ENCODE peak calls at places on chromosomes 1 and 21, in five cellular contexts. One of them, this sample, is unnamed.
A peak's percentile ranks its signal among the peaks of the same experiment; 100 is the strongest.

GRCh38 chr21:29350246-29350779 is 51.6 kb downstream of the BACH1 start:
- DNase-seq in fibroblast of pulmonary artery: peak; percentile 39
- DNase-seq in HFF-Myc: no peak
- DNase-seq in testis: no peak
- DNase-seq in astrocyte of the cerebellum: no peak
- DNase-seq in this sample: no peak

GRCh38 chr1:171270806-171271205 is 22.5 kb downstream of the FMO1 start:
- DNase-seq in fibroblast of pulmonary artery: no peak
- DNase-seq in HFF-Myc: no peak
- DNase-seq in testis: no peak
- DNase-seq in astrocyte of the cerebellum: no peak
- DNase-seq in this sample: no peak

GRCh38 chr1:245337829-245338484 is 183.2 kb downstream of the KIF26B start:
- DNase-seq in fibroblast of pulmonary artery: peak; percentile 6
- DNase-seq in HFF-Myc: peak; percentile 30
- DNase-seq in testis: no peak
- DNase-seq in astrocyte of the cerebellum: no peak
- DNase-seq in this sample: no peak

GRCh38 chr1:6125366-6125765 is 54.8 kb downstream of the CHD5 start:
- DNase-seq in fibroblast of pulmonary artery: no peak
- DNase-seq in HFF-Myc: no peak
- DNase-seq in testis: no peak
- DNase-seq in astrocyte of the cerebellum: no peak
- DNase-seq in this sample: no peak

GRCh38 chr1:168509875-168510594 is 33.8 kb downstream of the XCL2 start:
- DNase-seq in fibroblast of pulmonary artery: no peak
- DNase-seq in HFF-Myc: no peak
- DNase-seq in testis: no peak
- DNase-seq in astrocyte of the cerebellum: no peak
- DNase-seq in this sample: no peak

GRCh38 chr21:7951854-7952519 is 2569.4 kb upstream of the TPTE start:
- DNase-seq in fibroblast of pulmonary artery: no peak
- DNase-seq in HFF-Myc: no peak
- DNase-seq in testis: no peak
- DNase-seq in astrocyte of the cerebellum: no peak
- DNase-seq in this sample: no peak

GRCh38 chr1:248828845-248829244 is 3.1 kb upstream of the SH3BP5L start:
- DNase-seq in fibroblast of pulmonary artery: peak; percentile 93
- DNase-seq in HFF-Myc: no peak
- DNase-seq in testis: no peak
- DNase-seq in astrocyte of the cerebellum: no peak
- DNase-seq in this sample: no peak

GRCh38 chr1:167516404-167517388 is 1.6 kb downstream of the CD247 start:
- DNase-seq in fibroblast of pulmonary artery: no peak
- DNase-seq in HFF-Myc: no peak
- DNase-seq in testis: no peak
- DNase-seq in astrocyte of the cerebellum: no peak
- DNase-seq in this sample: no peak

GRCh38 chr21:41729701-41730368 is 37.0 kb downstream of the RIPK4 start:
- DNase-seq in fibroblast of pulmonary artery: no peak
- DNase-seq in HFF-Myc: no peak
- DNase-seq in testis: no peak
- DNase-seq in astrocyte of the cerebellum: no peak
- DNase-seq in this sample: no peak

GRCh38 chr1:156025873-156026272 is 5.1 kb upstream of the SSR2 start:
- DNase-seq in fibroblast of pulmonary artery: peak; percentile 57
- DNase-seq in HFF-Myc: no peak
- DNase-seq in testis: peak; percentile 46
- DNase-seq in astrocyte of the cerebellum: no peak
- DNase-seq in this sample: no peak

GRCh38 chr1:66274634-66275033 is 259.3 kb upstream of the SGIP1 start:
- DNase-seq in fibroblast of pulmonary artery: no peak
- DNase-seq in HFF-Myc: no peak
- DNase-seq in testis: no peak
- DNase-seq in astrocyte of the cerebellum: no peak
- DNase-seq in this sample: no peak

GRCh38 chr1:29793101-29793546 is 556.8 kb downstream of the PTPRU start:
- DNase-seq in fibroblast of pulmonary artery: peak; percentile 87
- DNase-seq in HFF-Myc: peak; percentile 58
- DNase-seq in testis: peak; percentile 92
- DNase-seq in astrocyte of the cerebellum: peak; percentile 65
- DNase-seq in this sample: peak; percentile 90

GRCh38 chr1:41698916-41699860 is 214.7 kb upstream of the EDN2 start:
- DNase-seq in fibroblast of pulmonary artery: no peak
- DNase-seq in HFF-Myc: no peak
- DNase-seq in testis: no peak
- DNase-seq in astrocyte of the cerebellum: no peak
- DNase-seq in this sample: no peak

GRCh38 chr1:42957229-42957879 is 1.3 kb downstream of the SLC2A1 start:
- DNase-seq in fibroblast of pulmonary artery: no peak
- DNase-seq in HFF-Myc: no peak
- DNase-seq in testis: no peak
- DNase-seq in astrocyte of the cerebellum: no peak
- DNase-seq in this sample: no peak

GRCh38 chr1:26413031-26413430 is 2.4 kb downstream of the LIN28A start:
- DNase-seq in fibroblast of pulmonary artery: no peak
- DNase-seq in HFF-Myc: no peak
- DNase-seq in testis: no peak
- DNase-seq in astrocyte of the cerebellum: no peak
- DNase-seq in this sample: no peak

GRCh38 chr1:93814059-93814794 is 64.8 kb downstream of the DNTTIP2 start:
- DNase-seq in fibroblast of pulmonary artery: peak; percentile 92
- DNase-seq in HFF-Myc: peak; percentile 81
- DNase-seq in testis: peak; percentile 82
- DNase-seq in astrocyte of the cerebellum: peak; percentile 69
- DNase-seq in this sample: no peak

GRCh38 chr21:41606706-41607105 is 98.7 kb upstream of the TMPRSS2 start:
- DNase-seq in fibroblast of pulmonary artery: no peak
- DNase-seq in HFF-Myc: no peak
- DNase-seq in testis: no peak
- DNase-seq in astrocyte of the cerebellum: no peak
- DNase-seq in this sample: no peak

GRCh38 chr1:245735831-245736530 is 581.2 kb downstream of the KIF26B start:
- DNase-seq in fibroblast of pulmonary artery: peak; percentile 27
- DNase-seq in HFF-Myc: no peak
- DNase-seq in testis: no peak
- DNase-seq in astrocyte of the cerebellum: no peak
- DNase-seq in this sample: no peak

GRCh38 chr1:55592122-55592521 is 377.0 kb upstream of the USP24 start:
- DNase-seq in fibroblast of pulmonary artery: no peak
- DNase-seq in HFF-Myc: no peak
- DNase-seq in testis: no peak
- DNase-seq in astrocyte of the cerebellum: no peak
- DNase-seq in this sample: no peak
- TF ChIP-seq CTCF in fibroblast of pulmonary artery: no peak
- TF ChIP-seq CTCF in HFF-Myc: no peak
- TF ChIP-seq CTCF in testis: no peak
- TF ChIP-seq CTCF in astrocyte of the cerebellum: no peak
- TF ChIP-seq CTCF in this sample: no peak

GRCh38 chr21:32411366-32412161 is 942 bp upstream of the EVA1C start:
- DNase-seq in fibroblast of pulmonary artery: peak; percentile 85
- DNase-seq in HFF-Myc: no peak
- DNase-seq in testis: peak; percentile 93
- DNase-seq in astrocyte of the cerebellum: no peak
- DNase-seq in this sample: no peak

GRCh38 chr21:32412162-32412997 is at the start of gene EVA1C:
- DNase-seq in fibroblast of pulmonary artery: peak; percentile 77
- DNase-seq in HFF-Myc: no peak
- DNase-seq in testis: peak; percentile 60
- DNase-seq in astrocyte of the cerebellum: no peak
- DNase-seq in this sample: no peak

GRCh38 chr21:32413697-32414578 is 1.4 kb downstream of the EVA1C start:
- DNase-seq in fibroblast of pulmonary artery: peak; percentile 76
- DNase-seq in HFF-Myc: no peak
- DNase-seq in testis: peak; percentile 46
- DNase-seq in astrocyte of the cerebellum: no peak
- DNase-seq in this sample: no peak

GRCh38 chr21:32414579-32415358 is 2.3 kb downstream of the EVA1C start:
- DNase-seq in fibroblast of pulmonary artery: peak; percentile 68
- DNase-seq in HFF-Myc: no peak
- DNase-seq in testis: peak; percentile 35
- DNase-seq in astrocyte of the cerebellum: no peak
- DNase-seq in this sample: no peak

GRCh38 chr21:32412998-32413504 is 545 bp downstream of the EVA1C start:
- DNase-seq in fibroblast of pulmonary artery: peak; percentile 50
- DNase-seq in HFF-Myc: no peak
- DNase-seq in testis: peak; percentile 57
- DNase-seq in astrocyte of the cerebellum: no peak
- DNase-seq in this sample: no peak
- TF ChIP-seq CTCF in fibroblast of pulmonary artery: peak; percentile 4
- TF ChIP-seq CTCF in HFF-Myc: no peak
- TF ChIP-seq CTCF in testis: no peak
- TF ChIP-seq CTCF in astrocyte of the cerebellum: no peak
- TF ChIP-seq CTCF in this sample: no peak

DNA sequence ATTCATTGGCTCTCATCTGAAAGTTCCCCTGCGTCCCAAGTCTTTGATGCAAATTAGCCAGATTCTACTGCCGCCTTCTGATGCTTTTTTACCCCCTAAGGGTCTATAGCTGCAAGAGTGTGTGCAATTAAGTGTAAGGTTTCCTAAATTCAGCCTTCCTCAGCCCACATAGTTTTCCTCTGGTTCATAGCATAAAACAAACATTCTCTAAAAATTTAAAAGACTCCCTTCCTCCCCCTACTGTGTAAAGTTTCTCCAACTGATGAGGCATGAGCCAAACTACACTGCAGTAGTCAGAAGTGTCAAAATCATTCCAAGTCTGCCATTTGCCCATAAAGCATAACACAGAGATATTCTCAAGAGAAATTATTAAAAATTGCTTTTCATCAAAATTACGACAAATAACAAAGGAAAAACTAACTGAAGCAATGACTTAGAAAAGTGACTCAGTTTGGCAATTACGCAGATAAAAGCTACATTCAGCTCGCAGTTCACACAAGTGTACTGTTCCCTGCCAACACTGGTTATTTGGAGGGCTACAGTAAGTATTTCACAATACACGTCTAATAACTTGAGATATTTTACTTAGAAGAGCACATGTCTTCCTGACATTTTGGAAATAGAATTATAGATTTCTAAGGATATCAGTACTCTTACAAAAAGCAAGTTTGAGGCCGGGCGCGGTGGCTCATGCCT is 15.4 kb downstream of the KCNH1 start:
- DNase-seq in fibroblast of pulmonary artery: no peak
- DNase-seq in HFF-Myc: no peak
- DNase-seq in testis: no peak
- DNase-seq in astrocyte of the cerebellum: peak; percentile 48
- DNase-seq in this sample: no peak
- TF ChIP-seq CTCF in fibroblast of pulmonary artery: no peak
- TF ChIP-seq CTCF in HFF-Myc: no peak
- TF ChIP-seq CTCF in testis: no peak
- TF ChIP-seq CTCF in astrocyte of the cerebellum: peak; percentile 27
- TF ChIP-seq CTCF in this sample: no peak

GRCh38 chr1:12407050-12407961 is 177.5 kb downstream of the VPS13D start:
- DNase-seq in fibroblast of pulmonary artery: peak; percentile 67
- DNase-seq in HFF-Myc: peak; percentile 56
- DNase-seq in testis: peak; percentile 34
- DNase-seq in astrocyte of the cerebellum: peak; percentile 39
- DNase-seq in this sample: no peak
- TF ChIP-seq CTCF in fibroblast of pulmonary artery: peak; percentile 47
- TF ChIP-seq CTCF in HFF-Myc: no peak
- TF ChIP-seq CTCF in testis: peak; percentile 24
- TF ChIP-seq CTCF in astrocyte of the cerebellum: peak; percentile 48
- TF ChIP-seq CTCF in this sample: peak; percentile 30

GRCh38 chr21:26845066-26845749 is at the start of gene ADAMTS1:
- DNase-seq in fibroblast of pulmonary artery: peak; percentile 91
- DNase-seq in HFF-Myc: no peak
- DNase-seq in testis: peak; percentile 91
- DNase-seq in astrocyte of the cerebellum: peak; percentile 68
- DNase-seq in this sample: peak; percentile 95
- TF ChIP-seq CTCF in fibroblast of pulmonary artery: no peak
- TF ChIP-seq CTCF in HFF-Myc: no peak
- TF ChIP-seq CTCF in testis: no peak
- TF ChIP-seq CTCF in astrocyte of the cerebellum: peak; percentile 29
- TF ChIP-seq CTCF in this sample: no peak

GRCh38 chr1:154955718-154956513 is at the start of gene PBXIP1:
- DNase-seq in fibroblast of pulmonary artery: peak; percentile 92
- DNase-seq in HFF-Myc: peak; percentile 83
- DNase-seq in testis: peak; percentile 91
- DNase-seq in astrocyte of the cerebellum: peak; percentile 86
- DNase-seq in this sample: no peak
- TF ChIP-seq CTCF in fibroblast of pulmonary artery: peak; percentile 46
- TF ChIP-seq CTCF in HFF-Myc: peak; percentile 27
- TF ChIP-seq CTCF in testis: peak; percentile 11
- TF ChIP-seq CTCF in astrocyte of the cerebellum: peak; percentile 52
- TF ChIP-seq CTCF in this sample: peak; percentile 33

GRCh38 chr1:158506369-158506987 is 34.5 kb downstream of the OR10R2 start:
- DNase-seq in fibroblast of pulmonary artery: peak; percentile 60
- DNase-seq in HFF-Myc: no peak
- DNase-seq in testis: peak; percentile 75
- DNase-seq in astrocyte of the cerebellum: no peak
- DNase-seq in this sample: no peak
- TF ChIP-seq CTCF in fibroblast of pulmonary artery: peak; percentile 66
- TF ChIP-seq CTCF in HFF-Myc: peak; percentile 20
- TF ChIP-seq CTCF in testis: peak; percentile 41
- TF ChIP-seq CTCF in astrocyte of the cerebellum: peak; percentile 15
- TF ChIP-seq CTCF in this sample: peak; percentile 73

GRCh38 chr1:110174961-110175360 is 24.7 kb downstream of the SLC6A17 start:
- DNase-seq in fibroblast of pulmonary artery: no peak
- DNase-seq in HFF-Myc: no peak
- DNase-seq in testis: no peak
- DNase-seq in astrocyte of the cerebellum: no peak
- DNase-seq in this sample: no peak

GRCh38 chr1:110172001-110172400 is 21.7 kb downstream of the SLC6A17 start:
- DNase-seq in fibroblast of pulmonary artery: no peak
- DNase-seq in HFF-Myc: no peak
- DNase-seq in testis: no peak
- DNase-seq in astrocyte of the cerebellum: no peak
- DNase-seq in this sample: no peak

GRCh38 chr1:110173466-110174117 is 23.3 kb downstream of the SLC6A17 start:
- DNase-seq in fibroblast of pulmonary artery: no peak
- DNase-seq in HFF-Myc: no peak
- DNase-seq in testis: no peak
- DNase-seq in astrocyte of the cerebellum: no peak
- DNase-seq in this sample: no peak

GRCh38 chr1:110170726-110171125 is 20.4 kb downstream of the SLC6A17 start:
- DNase-seq in fibroblast of pulmonary artery: no peak
- DNase-seq in HFF-Myc: no peak
- DNase-seq in testis: no peak
- DNase-seq in astrocyte of the cerebellum: no peak
- DNase-seq in this sample: no peak

GRCh38 chr1:110171134-110171733 is 20.9 kb downstream of the SLC6A17 start:
- DNase-seq in fibroblast of pulmonary artery: no peak
- DNase-seq in HFF-Myc: no peak
- DNase-seq in testis: no peak
- DNase-seq in astrocyte of the cerebellum: no peak
- DNase-seq in this sample: no peak
- TF ChIP-seq CTCF in fibroblast of pulmonary artery: no peak
- TF ChIP-seq CTCF in HFF-Myc: no peak
- TF ChIP-seq CTCF in testis: no peak
- TF ChIP-seq CTCF in astrocyte of the cerebellum: no peak
- TF ChIP-seq CTCF in this sample: no peak

DNA sequence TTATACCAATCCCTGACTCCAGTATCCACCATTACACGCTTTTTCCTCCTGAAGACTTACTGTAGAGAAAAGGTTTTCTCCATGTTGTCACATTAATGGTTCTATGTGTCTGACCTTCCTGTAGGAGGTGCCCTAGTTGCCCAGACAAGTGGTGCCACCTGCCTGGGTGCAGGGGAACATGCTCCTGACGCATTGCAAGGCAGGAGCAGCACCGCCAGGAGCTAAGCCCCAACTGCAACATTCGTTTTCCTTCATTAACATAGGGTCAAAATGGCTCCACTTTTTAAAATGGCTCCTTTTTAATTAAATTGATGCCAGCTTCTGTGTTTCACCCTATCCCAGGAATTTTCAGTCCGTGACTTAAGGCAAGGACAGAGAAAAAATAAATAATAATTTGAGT is 220.1 kb upstream of the SAMSN1 start:
- DNase-seq in fibroblast of pulmonary artery: no peak
- DNase-seq in HFF-Myc: no peak
- DNase-seq in testis: no peak
- DNase-seq in astrocyte of the cerebellum: no peak
- DNase-seq in this sample: no peak
- TF ChIP-seq CTCF in fibroblast of pulmonary artery: no peak
- TF ChIP-seq CTCF in HFF-Myc: no peak
- TF ChIP-seq CTCF in testis: no peak
- TF ChIP-seq CTCF in astrocyte of the cerebellum: no peak
- TF ChIP-seq CTCF in this sample: no peak